ENCODE peak calls at places on chromosomes 16 and 17, in four cellular contexts. X is posterior vena cava; Z is AG09319; H is activated CD8-positive, alpha-beta memory T cell treated with anti-CD3 and anti-CD28 coated beads for 24 hours. W is an unnamed sample.

GRCh38 chr17:43360376-43360738 is 38.4 kb upstream of the ARL4D start:
- DNase-seq in X (no peak), Z (peak; percentile 57), H (peak; percentile 78), W (no peak)

GRCh38 chr16:17724242-17724898 is 253.6 kb upstream of the XYLT1 start:
- DNase-seq in Z (peak; percentile 23), H (no peak), X (no peak), W (peak; percentile 6)

GRCh38 chr17:71500761-71501555 is 619.9 kb upstream of the SOX9 start:
- DNase-seq in X (no peak), Z (no peak), H (no peak), W (peak; percentile 50)

GRCh38 chr16:11801481-11802021 is 4.5 kb upstream of the ZC3H7A start:
- DNase-seq in Z (no peak), X (no peak), H (no peak), W (peak; percentile 71)

GRCh38 chr16:52191533-52192134 is 355.3 kb downstream of the TOX3 start:
- DNase-seq in X (no peak), H (peak; percentile 71), Z (peak; percentile 16), W (peak; percentile 41)

GRCh38 chr17:50638851-50639767 is 4.4 kb downstream of the ABCC3 start:
- DNase-seq in H (no peak), Z (peak; percentile 91), X (peak; percentile 96), W (peak; percentile 97)

GRCh38 chr17:50864747-50865059 is 1.5 kb downstream of the TOB1 start:
- DNase-seq in H (no peak), Z (no peak), X (no peak), W (no peak)

GRCh38 chr17:43820759-43821158 is 12.2 kb downstream of the MPP3 start:
- DNase-seq in X (no peak), Z (no peak), H (no peak), W (no peak)

GRCh38 chr16:84198401-84198800 is 7.4 kb downstream of the ADAD2 start:
- DNase-seq in Z (peak; percentile 27), H (no peak), X (no peak), W (peak; percentile 26)

GRCh38 chr17:42005128-42005527 is 12.1 kb downstream of the DNAJC7 start:
- DNase-seq in Z (no peak), H (no peak), X (no peak), W (no peak)

GRCh38 chr17:17841620-17842025 is 4.8 kb upstream of the SREBF1 start:
- DNase-seq in H (no peak), Z (no peak), X (no peak), W (no peak)

GRCh38 chr17:82941021-82942001 is 101.5 kb upstream of the ZNF750 start:
- DNase-seq in X (peak; percentile 59), H (no peak), Z (no peak), W (no peak)